ENCODE peak calls at places on chromosomes 3 and 15, in four cellular contexts. S is A549, N is K562, F is HepG2. B is an unnamed sample.
A peak's percentile ranks its signal among the peaks of the same experiment; 100 is the strongest.

GRCh38 chr3:46928297-46928696 is 48.2 kb downstream of the CCDC12 start:
- DNase-seq in N (no peak), S (no peak), F (no peak), B (peak; percentile 88)

GRCh38 chr3:177523991-177524438 is 326.7 kb upstream of the TBL1XR1 start:
- DNase-seq in F (peak; percentile 88), S (no peak), N (no peak), B (no peak)

GRCh38 chr3:171255236-171255806 is 204.9 kb downstream of the TNIK start:
- DNase-seq in N (no peak), F (no peak), S (no peak), B (peak; percentile 75)

GRCh38 chr3:193572426-193572908 is 17.8 kb upstream of the ATP13A4 start:
- DNase-seq in S (peak; percentile 25), N (peak; percentile 46), F (peak; percentile 44), B (no peak)

GRCh38 chr15:89629829-89630228 is 25.4 kb downstream of the KIF7 start:
- DNase-seq in N (no peak), F (no peak), S (no peak), B (no peak)

GRCh38 chr3:187080799-187081450 is 58.4 kb downstream of the RPL39L start:
- DNase-seq in F (peak; percentile 62), N (no peak), S (no peak), B (no peak)

GRCh38 chr3:58241321-58242044 is 3.9 kb downstream of the ABHD6 start:
- DNase-seq in F (no peak), S (no peak), N (no peak), B (no peak)

GRCh38 chr15:45631831-45632230 is 3.0 kb upstream of the SQOR start:
- DNase-seq in N (no peak), S (no peak), F (no peak), B (no peak)

GRCh38 chr15:89785771-89786135 is 9.6 kb downstream of the MESP2 start:
- DNase-seq in S (no peak), F (no peak), N (no peak), B (no peak)

GRCh38 chr3:187765342-187765741 is 20.1 kb upstream of the BCL6 start:
- DNase-seq in N (no peak), S (no peak), F (no peak), B (no peak)

DNA sequence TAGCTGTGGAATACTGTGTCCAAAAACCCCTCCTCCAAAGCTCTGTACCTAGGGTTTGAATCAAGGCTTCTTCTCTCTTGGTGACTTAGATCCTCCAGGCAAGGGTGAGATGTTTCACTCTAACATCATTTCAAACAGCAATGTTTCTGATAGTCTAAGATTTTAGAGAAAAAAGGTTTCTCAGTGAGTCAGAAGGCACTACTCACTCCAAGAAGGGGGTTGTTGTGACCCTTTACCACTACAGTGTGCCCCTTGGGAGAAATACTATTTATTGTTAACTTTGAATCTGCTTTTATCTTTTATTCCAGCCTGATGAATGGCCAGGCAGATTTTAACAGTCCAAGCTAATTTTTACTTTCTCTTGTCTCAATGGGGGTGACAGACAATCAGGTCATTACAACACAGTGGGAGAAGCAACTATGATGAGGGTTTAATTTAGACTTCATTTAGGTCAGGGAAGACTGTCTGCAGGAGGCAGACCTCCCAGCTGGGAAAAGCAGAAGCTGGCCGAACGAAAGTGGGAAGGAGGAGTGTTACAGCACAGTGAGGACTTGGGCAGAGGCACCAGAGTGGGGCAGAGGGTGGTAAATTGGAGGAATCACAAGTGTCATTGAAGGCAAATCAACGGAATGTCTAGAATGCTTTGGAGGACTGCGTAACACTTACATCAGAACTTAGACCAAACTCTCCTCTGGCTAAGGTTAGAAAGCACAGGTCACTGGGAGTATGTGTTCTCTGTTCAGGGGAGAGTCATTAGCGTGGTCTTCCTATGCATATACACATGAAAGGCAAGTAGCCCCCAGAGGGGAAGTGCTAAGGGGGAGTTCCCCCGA is 21.2 kb downstream of the ZNF860 start:
- DNase-seq in F (no peak), S (no peak), N (no peak), B (no peak)
- TF ChIP-seq CHD2 in F (no peak), S (no peak), N (no peak), B (no peak)

GRCh38 chr15:58934521-58934920 is 1.0 kb upstream of the SLTM start:
- DNase-seq in N (no peak), F (no peak), S (no peak), B (no peak)
- TF ChIP-seq CHD2 in N (no peak), F (no peak), S (no peak), B (no peak)

GRCh38 chr15:65021475-65021874 is 8.0 kb downstream of the MTFMT start:
- DNase-seq in S (no peak), N (no peak), F (no peak), B (no peak)

DNA sequence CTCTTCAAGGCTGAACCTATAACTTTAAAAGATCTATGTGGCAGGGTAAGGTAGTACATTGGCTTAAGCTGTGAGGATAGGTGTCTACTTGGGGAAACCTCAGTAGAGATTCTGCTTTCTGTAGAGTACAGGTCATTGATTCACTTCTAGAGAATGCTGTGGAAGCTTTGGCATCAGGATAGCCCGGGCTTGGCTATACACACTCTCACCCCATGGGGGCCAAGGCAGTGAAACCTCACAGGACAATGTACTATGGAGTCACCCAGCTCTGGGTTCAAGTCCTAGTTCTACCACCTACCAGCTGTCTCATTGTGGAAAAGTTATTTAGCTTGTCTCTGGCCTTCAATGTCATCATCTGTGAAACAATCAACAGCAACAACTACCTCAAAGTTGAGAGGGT is 9.0 kb downstream of the MTFMT start:
- DNase-seq in F (no peak), S (peak; percentile 47), N (peak; percentile 17), B (no peak)
- TF ChIP-seq CHD2 in F (no peak), S (no peak), N (no peak), B (no peak)

DNA sequence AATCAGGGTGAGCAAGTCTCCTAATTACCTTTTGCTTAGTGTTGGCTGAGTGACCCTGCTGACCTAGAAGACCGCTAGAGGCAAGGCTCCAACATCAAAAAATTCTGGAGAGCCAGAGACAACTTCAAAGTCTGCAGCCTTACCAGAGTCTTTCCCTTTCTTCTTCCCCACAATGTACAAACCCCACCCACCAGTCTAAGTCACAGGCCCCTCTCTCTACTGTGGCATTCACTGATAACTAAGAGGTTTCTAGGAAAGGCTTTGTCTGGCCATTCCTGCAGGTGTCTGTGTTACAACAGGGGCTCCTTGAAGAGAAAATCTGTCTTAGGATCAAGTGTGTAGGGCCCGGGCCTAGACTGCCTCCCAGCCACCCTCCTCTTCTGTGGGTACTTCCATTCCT is 523 bp downstream of the MYH15 start:
- DNase-seq in F (no peak), N (no peak), S (no peak), B (no peak)
- TF ChIP-seq CHD2 in F (no peak), N (no peak), S (no peak), B (no peak)

DNA sequence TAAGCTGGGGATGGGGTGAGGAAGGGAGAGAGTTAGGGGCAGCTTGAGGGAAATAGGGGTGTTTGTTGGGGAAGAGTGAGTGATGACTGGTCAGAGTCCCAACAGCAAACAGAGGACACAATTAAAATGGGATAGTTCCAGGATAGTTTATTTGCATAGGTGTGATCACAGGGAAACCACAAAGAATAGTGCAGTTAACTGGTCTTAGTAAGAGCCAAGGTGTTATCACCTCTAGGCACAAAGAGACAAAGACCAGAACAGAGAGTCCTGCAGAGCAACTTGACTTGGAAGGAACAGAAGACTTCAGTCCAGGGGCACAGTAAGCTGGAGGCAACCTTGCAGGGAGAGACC is 42.1 kb upstream of the DLG1 start:
- DNase-seq in S (no peak), F (no peak), N (no peak), B (no peak)
- TF ChIP-seq CHD2 in S (no peak), F (no peak), N (no peak), B (no peak)

GRCh38 chr3:185089751-185090150 is 63.1 kb downstream of the C3orf70 start:
- DNase-seq in F (no peak), N (no peak), S (no peak), B (no peak)

GRCh38 chr3:185089343-185089742 is 63.5 kb downstream of the C3orf70 start:
- DNase-seq in F (no peak), S (no peak), N (no peak), B (no peak)

DNA sequence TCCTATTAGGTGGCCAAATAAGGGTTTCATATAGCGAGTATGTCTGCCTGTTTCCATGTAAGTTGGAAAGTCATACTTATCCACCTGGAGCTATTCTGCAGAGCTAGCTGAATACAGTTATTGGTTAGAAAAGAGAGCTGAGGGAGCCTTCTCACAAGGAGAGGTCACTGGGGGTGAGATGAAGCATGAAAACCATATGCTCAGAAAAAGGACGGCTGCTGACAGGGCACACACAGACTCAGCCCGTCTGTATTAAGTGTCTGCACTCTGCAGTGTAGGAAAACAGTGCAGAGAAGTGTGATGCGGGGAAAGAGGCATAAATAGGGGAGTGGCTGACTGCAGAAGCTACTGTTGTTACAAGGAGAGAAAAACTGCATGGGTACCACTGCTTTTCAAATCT is 58.2 kb downstream of the C3orf70 start:
- DNase-seq in N (no peak), S (no peak), F (no peak), B (no peak)
- TF ChIP-seq CHD2 in N (no peak), S (no peak), F (no peak), B (no peak)

DNA sequence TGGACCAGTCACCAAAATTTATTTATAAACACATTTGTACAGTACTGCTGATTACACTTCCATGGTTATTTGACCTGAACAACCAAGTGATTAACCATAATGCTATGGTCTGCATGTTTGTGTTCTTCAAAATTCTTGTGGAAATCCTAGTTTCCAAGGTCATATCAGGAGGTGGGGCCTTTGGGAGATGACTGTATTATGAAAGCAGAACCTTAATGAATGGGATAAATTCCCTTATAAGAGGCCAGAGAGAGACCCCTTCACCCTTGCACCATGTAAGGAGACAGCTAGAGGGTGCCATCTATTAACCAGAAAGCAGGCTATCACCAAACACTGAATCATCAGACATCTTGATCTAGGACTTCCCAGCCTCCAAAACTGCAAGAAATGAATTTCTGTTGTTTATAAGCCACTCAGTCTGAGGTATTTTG is 1.9 kb downstream of the SCAPER start:
- DNase-seq in F (peak; percentile 27), N (no peak), S (no peak), B (peak; percentile 15)
- TF ChIP-seq CHD2 in F (no peak), N (no peak), S (no peak), B (no peak)

GRCh38 chr3:4561661-4562060 is 68.5 kb downstream of the ITPR1 start:
- DNase-seq in N (no peak), S (no peak), F (peak; percentile 53), B (no peak)
- TF ChIP-seq CHD2 in N (no peak), S (no peak), F (no peak), B (no peak)

B was measured in GM12878.